ENCODE peak calls at places on chromosomes 16 and 17, in four cellular contexts. Z, G, R and U are unnamed samples.

GRCh38 chr17:82964851-82965341 is 114.5 kb upstream of the METRNL start:
- DNase-seq in G (no peak), Z (no peak), R (no peak), U (no peak)

GRCh38 chr17:45325810-45326209 is 9.0 kb upstream of the MAP3K14 start:
- DNase-seq in G (no peak), R (no peak), Z (peak; percentile 58), U (no peak)

GRCh38 chr17:68853439-68853838 is 101.8 kb downstream of the ABCA8 start:
- DNase-seq in Z (no peak), R (no peak), G (no peak), U (no peak)

GRCh38 chr17:73191443-73192218 is 1.2 kb upstream of the COG1 start:
- DNase-seq in G (peak; percentile 59), R (peak; percentile 38), Z (peak; percentile 92), U (peak; percentile 59)

GRCh38 chr16:12425134-12425941 is 378.3 kb downstream of the CPPED1 start:
- DNase-seq in G (no peak), Z (no peak), R (no peak), U (no peak)

GRCh38 chr17:35898283-35899070 is 18.3 kb upstream of the CCL5 start:
- DNase-seq in Z (no peak), R (no peak), G (peak; percentile 28), U (no peak)

GRCh38 chr17:36008998-36009665 is 7.8 kb upstream of the CCL15 start:
- DNase-seq in Z (no peak), R (peak; percentile 4), G (no peak), U (no peak)

GRCh38 chr16:4888428-4889135 is 41.3 kb downstream of the UBN1 start:
- DNase-seq in R (no peak), Z (no peak), G (no peak), U (no peak)

GRCh38 chr16:30137897-30138296 is 14.9 kb upstream of the MAPK3 start:
- DNase-seq in R (no peak), G (no peak), Z (no peak), U (no peak)

GRCh38 chr17:1231456-1231855 is 38.8 kb upstream of the BHLHA9 start:
- DNase-seq in Z (peak; percentile 94), R (no peak), G (peak; percentile 53), U (no peak)

GRCh38 chr17:1645207-1646171 is at the start of gene SCARF1:
- DNase-seq in R (no peak), G (peak; percentile 73), Z (no peak), U (no peak)

GRCh38 chr16:28534542-28535373 is 4.0 kb downstream of the NUPR1 start:
- DNase-seq in R (no peak), G (peak; percentile 25), Z (peak; percentile 92), U (no peak)

GRCh38 chr17:31319253-31319661 is 2.2 kb downstream of the EVI2A start:
- DNase-seq in R (no peak), Z (no peak), G (no peak), U (no peak)

GRCh38 chr17:19456016-19456927 is 45.2 kb downstream of the RNF112 start:
- DNase-seq in Z (peak; percentile 31), G (no peak), R (no peak), U (no peak)

GRCh38 chr16:28092721-28093382 is 29.3 kb upstream of the GSG1L start:
- DNase-seq in R (no peak), Z (no peak), G (no peak), U (no peak)

GRCh38 chr17:19448341-19449268 is 37.6 kb downstream of the RNF112 start:
- DNase-seq in Z (no peak), R (peak; percentile 97), G (no peak), U (peak; percentile 95)

GRCh38 chr17:42704495-42705494 is 22.5 kb downstream of the CNTNAP1 start:
- DNase-seq in G (no peak), Z (no peak), R (no peak), U (no peak)

GRCh38 chr17:13297198-13297597 is 279.4 kb upstream of the ELAC2 start:
- DNase-seq in R (no peak), G (no peak), Z (no peak), U (no peak)

GRCh38 chr16:86018487-86018886 is 119.5 kb downstream of the IRF8 start:
- DNase-seq in G (peak; percentile 48), Z (peak; percentile 72), R (no peak), U (peak; percentile 17)

GRCh38 chr16:81347425-81347824 is 32.7 kb downstream of the GAN start:
- DNase-seq in G (no peak), Z (no peak), R (no peak), U (no peak)

GRCh38 chr16:4115209-4115940 is 867 bp downstream of the ADCY9 start:
- DNase-seq in G (peak; percentile 67), R (peak; percentile 52), Z (peak; percentile 91), U (peak; percentile 57)

GRCh38 chr17:49995055-49995738 is at the start of gene DLX3:
- DNase-seq in R (no peak), Z (peak; percentile 95), G (peak; percentile 63), U (peak; percentile 55)

GRCh38 chr16:46947900-46948547 is 25.4 kb downstream of the DNAJA2 start:
- DNase-seq in R (no peak), G (no peak), Z (peak; percentile 32), U (peak; percentile 22)

GRCh38 chr17:28878981-28879380 is 18.6 kb downstream of the FLOT2 start:
- DNase-seq in Z (no peak), R (no peak), G (no peak), U (peak; percentile 30)

GRCh38 chr17:45060382-45060823 is 714 bp upstream of the NMT1 start:
- DNase-seq in G (no peak), Z (no peak), R (no peak), U (no peak)

GRCh38 chr16:29900102-29900887 is at the start of gene ASPHD1:
- DNase-seq in G (peak; percentile 71), Z (peak; percentile 93), R (peak; percentile 42), U (peak; percentile 65)

GRCh38 chr17:77400445-77400870 is 259.7 kb downstream of the SEC14L1 start:
- DNase-seq in R (no peak), G (peak; percentile 45), Z (no peak), U (no peak)

GRCh38 chr16:3017806-3018506 is at the start of gene CLDN6:
- DNase-seq in G (no peak), R (no peak), Z (no peak), U (no peak)

GRCh38 chr16:4505356-4506153 is 29.4 kb downstream of the HMOX2 start:
- DNase-seq in Z (no peak), G (no peak), R (no peak), U (no peak)

GRCh38 chr16:48499822-48500440 is 110.0 kb downstream of the N4BP1 start:
- DNase-seq in G (no peak), Z (peak; percentile 71), R (peak; percentile 75), U (peak; percentile 79)

GRCh38 chr16:84718-85452 is 6.9 kb downstream of the MPG start:
- DNase-seq in Z (no peak), R (peak; percentile 88), G (peak; percentile 55), U (peak; percentile 93)

GRCh38 chr17:50956750-50957523 is 90.8 kb upstream of the TOB1 start:
- DNase-seq in G (peak; percentile 58), R (peak; percentile 20), Z (peak; percentile 91), U (peak; percentile 37)

GRCh38 chr16:2692251-2692947 is 10.1 kb downstream of the KCTD5 start:
- DNase-seq in R (no peak), Z (no peak), G (peak; percentile 49), U (no peak)

GRCh38 chr17:36505171-36505570 is 18.7 kb downstream of the ZNHIT3 start:
- DNase-seq in Z (peak; percentile 68), R (no peak), G (no peak), U (no peak)

GRCh38 chr16:57235128-57236092 is 9.6 kb upstream of the ARL2BP start:
- DNase-seq in R (peak; percentile 15), G (no peak), Z (no peak), U (peak; percentile 53)

GRCh38 chr17:12667299-12667958 is 1.7 kb downstream of the MYOCD start:
- DNase-seq in G (no peak), R (peak; percentile 70), Z (no peak), U (peak; percentile 71)

DNA sequence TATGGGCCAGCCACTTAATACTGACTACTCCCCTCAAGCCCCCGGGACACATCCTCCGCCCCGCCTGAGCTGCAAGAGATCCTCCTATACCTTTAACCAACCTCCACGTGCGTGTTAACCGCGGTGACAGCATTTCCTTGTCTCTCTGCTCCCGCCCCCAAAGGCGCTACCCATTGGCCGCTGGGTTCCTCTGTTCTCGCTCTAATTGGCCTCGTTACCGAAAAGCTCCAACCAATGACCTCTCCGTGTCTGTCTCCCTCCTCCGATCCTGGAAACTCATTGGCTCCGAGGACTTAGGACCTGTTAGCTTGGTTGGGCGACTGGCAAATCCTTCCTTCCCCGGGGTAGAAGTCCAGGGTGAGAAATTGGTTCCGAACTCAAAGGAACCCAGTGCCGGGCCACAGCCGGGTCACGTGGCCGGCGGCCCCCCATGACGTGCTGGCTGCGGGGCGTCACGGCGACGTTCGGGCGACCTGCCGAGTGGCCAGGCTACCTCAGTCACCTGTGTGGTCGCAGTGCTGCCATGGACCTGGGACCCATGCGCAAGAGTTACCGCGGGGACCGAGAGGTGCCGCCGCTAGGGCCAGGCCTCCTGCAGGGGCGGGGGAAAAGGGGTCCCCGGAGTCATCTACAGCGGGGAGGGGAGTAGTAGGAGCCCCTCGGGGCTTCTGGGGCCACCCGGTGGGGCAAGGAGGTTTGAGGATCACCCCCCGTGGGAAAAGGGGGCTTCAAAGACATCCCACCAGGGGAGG is at the start of gene PNPO:
- DNase-seq in Z (peak; percentile 98), R (peak; percentile 93), G (peak; percentile 92), U (peak; percentile 99)
- TF ChIP-seq CTCF in Z (peak; percentile 1), R (no peak), G (no peak), U (no peak)

GRCh38 chr17:58344791-58345157 is 7.2 kb downstream of the SUPT4H1 start:
- DNase-seq in R (no peak), G (no peak), Z (no peak), U (no peak)
- TF ChIP-seq CTCF in R (no peak), G (no peak), Z (no peak), U (no peak)

GRCh38 chr17:4204190-4204589 is 59.6 kb downstream of the ANKFY1 start:
- DNase-seq in R (no peak), G (no peak), Z (peak; percentile 17), U (peak; percentile 14)

GRCh38 chr17:4201231-4201630 is 58.2 kb downstream of the CYB5D2 start:
- DNase-seq in R (no peak), Z (peak; percentile 49), G (no peak), U (peak; percentile 10)

GRCh38 chr17:4195306-4195705 is 52.3 kb downstream of the CYB5D2 start:
- DNase-seq in G (no peak), Z (peak; percentile 25), R (no peak), U (no peak)

GRCh38 chr17:4198995-4199394 is 56.0 kb downstream of the CYB5D2 start:
- DNase-seq in R (no peak), G (no peak), Z (peak; percentile 5), U (no peak)

GRCh38 chr17:4199818-4200402 is 56.9 kb downstream of the CYB5D2 start:
- DNase-seq in G (no peak), Z (peak; percentile 65), R (no peak), U (no peak)
- TF ChIP-seq CTCF in G (peak; percentile 78), Z (no peak), R (peak; percentile 83), U (peak; percentile 86)

GRCh38 chr16:53018834-53019416 is 33.8 kb downstream of the CHD9NB start:
- DNase-seq in Z (no peak), R (no peak), G (no peak), U (no peak)
- TF ChIP-seq CTCF in Z (no peak), R (no peak), G (no peak), U (no peak)

DNA sequence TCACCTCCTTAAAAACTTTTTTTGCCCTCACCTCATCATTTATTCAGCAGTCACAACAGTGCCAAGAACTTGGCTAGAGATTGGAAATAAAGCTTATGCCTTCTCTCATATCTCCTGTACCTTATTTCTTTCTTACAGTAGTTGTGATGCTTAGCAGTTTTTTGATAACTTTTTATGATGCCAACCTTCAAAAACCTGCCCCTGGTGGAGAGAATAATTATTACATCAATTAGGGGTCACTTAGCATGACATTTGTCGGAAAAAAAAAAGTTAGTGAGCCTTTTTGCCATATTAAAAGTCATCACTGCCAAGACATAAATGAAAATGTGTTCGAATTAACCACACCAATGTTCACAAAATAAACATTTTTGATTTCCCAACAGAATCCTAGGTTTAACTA is 296.6 kb downstream of the WWOX start:
- DNase-seq in G (no peak), R (no peak), Z (no peak), U (no peak)
- TF ChIP-seq CTCF in G (peak; percentile 41), R (peak; percentile 22), Z (no peak), U (peak; percentile 61)